ENCODE peak calls at places on chromosomes 5 and 9, in four cellular contexts. G is GM12878, A is HL-60, R is K562. Z is an unnamed sample.

GRCh38 chr9:108257387-108257786 is 598.4 kb downstream of the ACTL7B start:
- DNase-seq in A (no peak), G (no peak), R (no peak), Z (no peak)

GRCh38 chr9:136567651-136568287 is 21.9 kb upstream of the NOTCH1 start:
- DNase-seq in R (peak), A (no peak), G (no peak), Z (no peak)

GRCh38 chr5:163727028-163727427 is 221.6 kb downstream of the MAT2B start:
- DNase-seq in G (peak), R (no peak), A (no peak), Z (no peak)

GRCh38 chr5:135344351-135344750 is 54.7 kb downstream of the MACROH2A1 start:
- DNase-seq in A (no peak), R (no peak), G (no peak), Z (no peak)

GRCh38 chr9:130183133-130183762 is 11.0 kb downstream of the NCS1 start:
- DNase-seq in R (no peak), A (no peak), G (no peak), Z (no peak)

GRCh38 chr5:154762261-154762660 is 7.1 kb downstream of the LARP1 start:
- DNase-seq in R (no peak), G (no peak), A (no peak), Z (no peak)

GRCh38 chr5:159156839-159157238 is 52.5 kb downstream of the RNF145 start:
- DNase-seq in R (peak), G (peak), A (peak), Z (peak)

GRCh38 chr9:103530934-103531333 is 535.8 kb downstream of the CYLC2 start:
- DNase-seq in R (no peak), G (no peak), A (no peak), Z (no peak)

GRCh38 chr5:110377411-110378392 is 348.8 kb downstream of the TMEM232 start:
- DNase-seq in A (no peak), R (no peak), G (no peak), Z (no peak)

GRCh38 chr5:125257057-125257970 is 510.9 kb upstream of the ZNF608 start:
- DNase-seq in A (no peak), G (no peak), R (no peak), Z (no peak)

GRCh38 chr9:87276327-87276841 is 221.3 kb upstream of the DAPK1 start:
- DNase-seq in G (peak), R (no peak), A (no peak), Z (no peak)

GRCh38 chr5:146873186-146873917 is 5.2 kb downstream of the PPP2R2B start:
- DNase-seq in R (no peak), G (no peak), A (no peak), Z (no peak)

GRCh38 chr9:130414081-130414731 is 30.6 kb upstream of the ASS1 start:
- DNase-seq in R (no peak), A (no peak), G (no peak), Z (no peak)

GRCh38 chr9:81560851-81561732 is 128.3 kb downstream of the TLE1 start:
- DNase-seq in G (no peak), R (no peak), A (no peak), Z (no peak)

GRCh38 chr5:127097288-127097687 is 24.0 kb upstream of the C5orf63 start:
- DNase-seq in R (no peak), G (no peak), A (no peak), Z (no peak)

GRCh38 chr5:66171349-66172344 is 27.5 kb downstream of the SREK1 start:
- DNase-seq in A (no peak), R (peak), G (no peak), Z (no peak)

GRCh38 chr5:109413463-109413862 is 3.7 kb upstream of the PJA2 start:
- DNase-seq in A (no peak), G (no peak), R (no peak), Z (no peak)

GRCh38 chr9:2288309-2288708 is 273.2 kb downstream of the SMARCA2 start:
- DNase-seq in G (no peak), R (no peak), A (no peak), Z (no peak)

GRCh38 chr9:2285411-2285810 is 270.3 kb downstream of the SMARCA2 start:
- DNase-seq in G (no peak), R (no peak), A (no peak), Z (no peak)

GRCh38 chr9:2286306-2286705 is 271.2 kb downstream of the SMARCA2 start:
- DNase-seq in G (no peak), A (no peak), R (no peak), Z (no peak)

GRCh38 chr9:2284770-2285169 is 269.6 kb downstream of the SMARCA2 start:
- DNase-seq in R (no peak), G (no peak), A (no peak), Z (no peak)

GRCh38 chr9:2286825-2287455 is 271.8 kb downstream of the SMARCA2 start:
- DNase-seq in G (no peak), R (no peak), A (no peak), Z (no peak)
- TF ChIP-seq POLR2AphosphoS5 in G (no peak), R (no peak), A (no peak), Z (no peak)

GRCh38 chr9:2087500-2088313 is 72.6 kb downstream of the SMARCA2 start:
- DNase-seq in G (peak), A (peak), R (peak), Z (peak)
- TF ChIP-seq SPI1 in G (no peak), A (no peak), R (no peak), Z (no peak)

GRCh38 chr9:83242066-83242465 is 179.1 kb upstream of the RASEF start:
- DNase-seq in A (no peak), G (no peak), R (no peak), Z (no peak)

GRCh38 chr9:83239787-83240186 is 176.8 kb upstream of the RASEF start:
- DNase-seq in A (no peak), G (no peak), R (no peak), Z (no peak)

GRCh38 chr9:83240671-83241070 is 177.7 kb upstream of the RASEF start:
- DNase-seq in R (no peak), A (no peak), G (no peak), Z (no peak)

GRCh38 chr9:83236029-83236696 is 173.2 kb upstream of the RASEF start:
- DNase-seq in A (no peak), G (no peak), R (no peak), Z (no peak)

GRCh38 chr9:83238871-83239624 is 176.1 kb upstream of the RASEF start:
- DNase-seq in R (no peak), A (peak), G (no peak), Z (no peak)
- TF ChIP-seq POLR2AphosphoS5 in R (no peak), A (peak), G (no peak), Z (no peak)

DNA sequence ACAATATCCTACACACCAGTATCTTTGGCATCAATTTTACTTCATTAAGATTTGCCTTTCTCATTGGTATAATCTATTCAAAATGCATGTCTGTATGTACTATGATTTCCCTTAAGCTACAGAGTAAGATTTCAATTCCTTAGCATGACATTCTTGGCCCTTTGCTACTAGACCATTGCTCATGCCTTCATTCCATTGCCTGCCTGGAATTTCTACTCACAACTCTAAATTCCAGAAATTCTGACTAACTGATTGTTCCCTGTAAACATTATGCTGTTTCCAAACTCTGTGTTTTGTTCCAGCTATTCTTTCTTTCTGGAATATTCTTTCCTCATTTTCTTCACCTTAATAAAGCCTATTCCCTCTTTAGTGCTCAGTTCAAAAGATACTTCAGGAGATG is 568.8 kb upstream of the SEMA6A start:
- DNase-seq in R (no peak), G (no peak), A (no peak), Z (no peak)
- TF ChIP-seq SPI1 in R (no peak), G (no peak), A (no peak), Z (no peak)

Z was measured in GM12891.